ENCODE peak calls at places on chromosomes 16 and 17, in six cellular contexts. One of them, this sample, is unnamed.

GRCh38 chr16:25838724-25839186 is 147.0 kb downstream of the HS3ST4 start:
- DNase-seq in fibroblast of lung: peak
- DNase-seq in AG04450: peak
- DNase-seq in kidney: no peak
- DNase-seq in MM.1S: peak
- DNase-seq in PC-3: peak
- DNase-seq in this sample: peak

GRCh38 chr17:72790194-72790593 is 302.3 kb downstream of the SLC39A11 start:
- DNase-seq in PC-3: no peak
- DNase-seq in kidney: no peak
- DNase-seq in fibroblast of lung: no peak
- DNase-seq in MM.1S: no peak
- DNase-seq in AG04450: no peak
- DNase-seq in this sample: no peak

GRCh38 chr16:86573215-86573614 is 5.1 kb upstream of the FOXL1 start:
- DNase-seq in MM.1S: no peak
- DNase-seq in fibroblast of lung: no peak
- DNase-seq in AG04450: no peak
- DNase-seq in PC-3: no peak
- DNase-seq in kidney: no peak
- DNase-seq in this sample: no peak

GRCh38 chr17:2595200-2595599 is 1.7 kb downstream of the PAFAH1B1 start:
- DNase-seq in fibroblast of lung: no peak
- DNase-seq in kidney: no peak
- DNase-seq in MM.1S: no peak
- DNase-seq in PC-3: no peak
- DNase-seq in AG04450: no peak
- DNase-seq in this sample: no peak

GRCh38 chr17:6305613-6306360 is 129.1 kb downstream of the AIPL1 start:
- DNase-seq in MM.1S: no peak
- DNase-seq in AG04450: no peak
- DNase-seq in fibroblast of lung: no peak
- DNase-seq in PC-3: no peak
- DNase-seq in kidney: no peak
- DNase-seq in this sample: no peak

GRCh38 chr17:4156750-4157381 is 13.9 kb downstream of the CYB5D2 start:
- DNase-seq in AG04450: no peak
- DNase-seq in PC-3: no peak
- DNase-seq in kidney: no peak
- DNase-seq in fibroblast of lung: no peak
- DNase-seq in MM.1S: no peak
- DNase-seq in this sample: no peak

GRCh38 chr16:75231570-75231969 is 12.8 kb downstream of the CTRB1 start:
- DNase-seq in kidney: peak
- DNase-seq in MM.1S: no peak
- DNase-seq in AG04450: no peak
- DNase-seq in PC-3: no peak
- DNase-seq in fibroblast of lung: no peak
- DNase-seq in this sample: no peak

GRCh38 chr16:68756250-68757051 is 19.4 kb downstream of the CDH1 start:
- DNase-seq in fibroblast of lung: no peak
- DNase-seq in AG04450: no peak
- DNase-seq in MM.1S: peak
- DNase-seq in PC-3: peak
- DNase-seq in kidney: peak
- DNase-seq in this sample: no peak

GRCh38 chr17:30296499-30297038 is 4.8 kb upstream of the BLMH start:
- DNase-seq in fibroblast of lung: no peak
- DNase-seq in kidney: no peak
- DNase-seq in MM.1S: no peak
- DNase-seq in PC-3: no peak
- DNase-seq in AG04450: no peak
- DNase-seq in this sample: no peak

GRCh38 chr16:12639044-12639443 is 164.6 kb downstream of the CPPED1 start:
- DNase-seq in kidney: no peak
- DNase-seq in PC-3: no peak
- DNase-seq in fibroblast of lung: no peak
- DNase-seq in MM.1S: no peak
- DNase-seq in AG04450: no peak
- DNase-seq in this sample: peak

GRCh38 chr17:32780721-32781120 is 96.2 kb downstream of the MYO1D start:
- DNase-seq in fibroblast of lung: no peak
- DNase-seq in AG04450: no peak
- DNase-seq in kidney: no peak
- DNase-seq in MM.1S: no peak
- DNase-seq in PC-3: no peak
- DNase-seq in this sample: no peak

GRCh38 chr16:54586474-54587175 is 300.0 kb upstream of the IRX3 start:
- DNase-seq in MM.1S: no peak
- DNase-seq in fibroblast of lung: no peak
- DNase-seq in kidney: no peak
- DNase-seq in AG04450: no peak
- DNase-seq in PC-3: no peak
- DNase-seq in this sample: no peak

GRCh38 chr17:27805520-27806146 is 5.3 kb upstream of the NOS2 start:
- DNase-seq in fibroblast of lung: peak
- DNase-seq in PC-3: peak
- DNase-seq in kidney: peak
- DNase-seq in MM.1S: peak
- DNase-seq in AG04450: peak
- DNase-seq in this sample: peak

GRCh38 chr16:379183-379960 is 2.4 kb downstream of the PGAP6 start:
- DNase-seq in kidney: peak
- DNase-seq in PC-3: no peak
- DNase-seq in MM.1S: no peak
- DNase-seq in fibroblast of lung: no peak
- DNase-seq in AG04450: no peak
- DNase-seq in this sample: no peak

GRCh38 chr16:66335704-66336329 is 30.7 kb upstream of the CDH5 start:
- DNase-seq in MM.1S: no peak
- DNase-seq in fibroblast of lung: peak
- DNase-seq in PC-3: no peak
- DNase-seq in kidney: no peak
- DNase-seq in AG04450: peak
- DNase-seq in this sample: no peak

GRCh38 chr16:24102120-24102740 is 153.9 kb upstream of the CACNG3 start:
- DNase-seq in fibroblast of lung: no peak
- DNase-seq in kidney: no peak
- DNase-seq in AG04450: no peak
- DNase-seq in MM.1S: no peak
- DNase-seq in PC-3: no peak
- DNase-seq in this sample: no peak

GRCh38 chr17:50532452-50533024 is at the start of gene EPN3:
- DNase-seq in MM.1S: no peak
- DNase-seq in kidney: peak
- DNase-seq in PC-3: peak
- DNase-seq in fibroblast of lung: no peak
- DNase-seq in AG04450: no peak
- DNase-seq in this sample: no peak

GRCh38 chr17:50531428-50532025 is 1.0 kb upstream of the EPN3 start:
- DNase-seq in PC-3: no peak
- DNase-seq in kidney: peak
- DNase-seq in MM.1S: no peak
- DNase-seq in fibroblast of lung: no peak
- DNase-seq in AG04450: no peak
- DNase-seq in this sample: no peak

GRCh38 chr17:50534222-50534978 is 1.9 kb downstream of the EPN3 start:
- DNase-seq in AG04450: no peak
- DNase-seq in PC-3: peak
- DNase-seq in fibroblast of lung: no peak
- DNase-seq in kidney: peak
- DNase-seq in MM.1S: no peak
- DNase-seq in this sample: no peak

GRCh38 chr17:50533720-50534148 is 1.2 kb downstream of the EPN3 start:
- DNase-seq in kidney: peak
- DNase-seq in AG04450: no peak
- DNase-seq in PC-3: peak
- DNase-seq in fibroblast of lung: peak
- DNase-seq in MM.1S: no peak
- DNase-seq in this sample: no peak

DNA sequence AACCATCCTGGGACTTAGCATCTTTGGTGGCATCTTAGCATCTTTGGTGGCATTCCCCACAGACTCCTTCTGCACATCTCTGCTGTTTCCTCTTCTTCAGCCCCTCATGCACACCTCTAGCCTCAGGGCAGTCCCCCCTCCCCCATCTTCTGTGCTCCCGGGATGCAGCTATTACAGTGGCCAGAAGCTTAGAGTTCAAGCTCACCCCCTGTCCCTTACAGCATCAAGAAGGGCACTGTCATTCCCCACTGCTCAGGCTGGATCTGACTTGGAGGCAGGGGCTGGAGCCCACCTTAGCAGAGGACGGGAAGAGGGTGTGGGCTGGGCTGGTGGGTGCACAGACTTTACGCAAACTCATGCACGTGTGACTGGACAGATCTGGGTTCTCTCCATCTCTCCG is 650 bp downstream of the EPN3 start:
- DNase-seq in AG04450: no peak
- DNase-seq in PC-3: no peak
- DNase-seq in kidney: no peak
- DNase-seq in MM.1S: no peak
- DNase-seq in fibroblast of lung: no peak
- DNase-seq in this sample: no peak
- H3K4me3 ChIP-seq in AG04450: no peak
- H3K4me3 ChIP-seq in PC-3: peak
- H3K4me3 ChIP-seq in kidney: peak
- H3K4me3 ChIP-seq in MM.1S: no peak
- H3K4me3 ChIP-seq in fibroblast of lung: no peak
- H3K4me3 ChIP-seq in this sample: no peak

DNA sequence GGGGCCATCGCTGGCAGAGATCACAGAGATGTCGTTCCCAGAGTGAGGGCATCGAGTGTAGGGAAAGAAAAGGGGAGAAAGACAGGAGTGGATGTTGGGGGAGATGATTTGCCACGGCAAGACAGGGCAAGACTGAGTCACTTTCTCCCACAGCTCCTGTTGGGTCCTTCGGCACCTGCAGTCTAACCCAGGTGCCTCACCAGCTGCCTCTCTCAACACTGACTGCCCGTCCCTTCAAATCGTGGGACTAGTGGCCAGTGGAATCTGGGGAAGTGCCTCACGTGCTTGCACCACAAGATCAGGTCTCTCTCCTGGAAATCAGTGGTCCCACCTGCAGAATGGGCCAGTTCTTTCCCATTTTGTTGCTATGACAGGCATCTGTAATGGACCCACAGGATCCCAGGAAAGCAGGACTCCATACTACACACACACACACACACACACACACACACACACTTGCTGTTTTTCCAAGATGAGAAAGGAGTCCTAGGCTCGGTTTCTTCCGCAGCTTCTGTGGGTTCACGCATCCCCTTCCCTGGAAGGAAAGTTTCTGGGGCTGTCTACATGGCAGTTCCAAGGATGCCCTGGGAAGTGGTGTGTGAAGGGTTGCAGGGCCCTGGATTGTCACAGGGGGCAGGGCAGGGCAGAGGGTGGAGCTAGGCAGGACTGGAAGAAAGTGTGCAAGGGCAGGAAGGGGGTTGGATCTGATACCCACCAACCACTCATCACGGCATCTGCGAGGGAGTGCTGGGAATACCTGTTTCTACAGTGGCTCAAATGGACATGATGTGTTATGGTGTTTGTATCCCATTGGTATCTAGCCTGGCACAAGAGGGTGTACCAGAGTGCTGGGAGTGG is 10.2 kb upstream of the CBX8 start:
- DNase-seq in fibroblast of lung: no peak
- DNase-seq in PC-3: no peak
- DNase-seq in AG04450: no peak
- DNase-seq in kidney: no peak
- DNase-seq in MM.1S: no peak
- DNase-seq in this sample: no peak
- TF ChIP-seq CTCF in fibroblast of lung: no peak
- TF ChIP-seq CTCF in PC-3: no peak
- TF ChIP-seq CTCF in AG04450: no peak
- TF ChIP-seq CTCF in kidney: no peak
- TF ChIP-seq CTCF in MM.1S: no peak
- TF ChIP-seq CTCF in this sample: peak

GRCh38 chr17:37834168-37834567 is 89.3 kb upstream of the HNF1B start:
- DNase-seq in fibroblast of lung: no peak
- DNase-seq in kidney: no peak
- DNase-seq in PC-3: no peak
- DNase-seq in MM.1S: no peak
- DNase-seq in AG04450: no peak
- DNase-seq in this sample: no peak

GRCh38 chr17:37833237-37833859 is 88.5 kb upstream of the HNF1B start:
- DNase-seq in MM.1S: no peak
- DNase-seq in AG04450: no peak
- DNase-seq in PC-3: no peak
- DNase-seq in kidney: no peak
- DNase-seq in fibroblast of lung: no peak
- DNase-seq in this sample: no peak

GRCh38 chr17:37839196-37839978 is 84.8 kb upstream of the TBC1D3K start:
- DNase-seq in AG04450: no peak
- DNase-seq in kidney: no peak
- DNase-seq in fibroblast of lung: no peak
- DNase-seq in MM.1S: no peak
- DNase-seq in PC-3: no peak
- DNase-seq in this sample: no peak

GRCh38 chr17:37838276-37838675 is 85.9 kb upstream of the TBC1D3K start:
- DNase-seq in AG04450: no peak
- DNase-seq in MM.1S: no peak
- DNase-seq in kidney: no peak
- DNase-seq in PC-3: no peak
- DNase-seq in fibroblast of lung: no peak
- DNase-seq in this sample: no peak

GRCh38 chr17:37836593-37836992 is 87.6 kb upstream of the TBC1D3K start:
- DNase-seq in PC-3: no peak
- DNase-seq in MM.1S: no peak
- DNase-seq in AG04450: no peak
- DNase-seq in kidney: no peak
- DNase-seq in fibroblast of lung: no peak
- DNase-seq in this sample: no peak
- H3K4me3 ChIP-seq in PC-3: no peak
- H3K4me3 ChIP-seq in MM.1S: no peak
- H3K4me3 ChIP-seq in AG04450: no peak
- H3K4me3 ChIP-seq in kidney: no peak
- H3K4me3 ChIP-seq in fibroblast of lung: no peak
- H3K4me3 ChIP-seq in this sample: no peak

DNA sequence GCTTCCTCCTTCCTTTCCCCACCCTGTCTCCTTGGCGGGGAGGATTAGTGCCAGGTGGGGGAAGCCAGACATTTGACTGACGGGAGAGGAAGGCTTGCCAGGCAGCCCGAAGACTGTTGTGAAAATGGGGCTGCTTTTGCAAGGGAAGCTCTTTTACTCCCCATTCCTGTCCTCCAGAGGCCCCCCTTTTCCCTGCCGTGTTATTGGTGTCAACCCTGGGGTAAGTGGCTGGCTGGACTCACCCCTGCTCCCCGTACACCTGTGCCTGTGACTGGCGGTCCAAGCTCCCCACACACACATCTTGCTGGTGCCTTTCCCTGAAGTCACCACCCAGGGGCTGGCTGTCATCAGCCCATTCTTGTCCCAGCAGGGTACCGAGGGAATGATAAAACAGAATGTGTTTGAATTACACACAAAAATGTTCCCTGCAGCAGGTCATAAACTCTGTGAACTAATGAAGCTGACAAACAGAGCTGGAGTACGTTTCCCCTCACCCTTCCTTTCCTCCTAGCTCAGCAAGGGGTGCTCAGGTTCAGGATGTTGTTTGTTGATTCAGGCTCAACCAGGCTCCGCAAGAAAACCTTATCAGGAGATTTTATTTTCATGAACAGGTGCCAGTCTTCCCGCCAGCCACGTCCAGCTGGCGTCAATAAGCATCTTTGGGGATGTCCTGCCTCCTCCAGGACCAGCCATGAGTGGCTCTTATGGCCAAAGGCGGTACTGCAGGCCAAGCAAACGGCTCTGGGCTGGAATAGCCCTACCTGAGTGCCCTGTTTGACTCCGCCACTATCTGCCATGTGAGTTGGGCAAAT is 4.3 kb upstream of the ARMC7 start:
- DNase-seq in fibroblast of lung: no peak
- DNase-seq in kidney: no peak
- DNase-seq in MM.1S: peak
- DNase-seq in AG04450: no peak
- DNase-seq in PC-3: peak
- DNase-seq in this sample: no peak
- TF ChIP-seq CTCF in fibroblast of lung: peak
- TF ChIP-seq CTCF in kidney: peak
- TF ChIP-seq CTCF in MM.1S: peak
- TF ChIP-seq CTCF in AG04450: peak
- TF ChIP-seq CTCF in PC-3: peak
- TF ChIP-seq CTCF in this sample: peak

This sample was measured in AG09309.